ENCODE peak calls at places on chromosome 9, in seven cellular contexts. K is AG09309, E is H9, L is colonic mucosa, O is cardiac fibroblast, M is foreskin keratinocyte, I is AG09319. B is an unnamed sample.

GRCh38 chr9:73152953-73153352 is 1.3 kb downstream of the ANXA1 start:
- DNase-seq in K (no peak), E (no peak), L (no peak), O (no peak), M (no peak), I (no peak), B (peak)

GRCh38 chr9:133344071-133344470 is 3.9 kb downstream of the MED22 start:
- DNase-seq in K (no peak), E (no peak), L (no peak), O (no peak), M (no peak), I (no peak), B (no peak)

GRCh38 chr9:96495341-96495740 is 45.4 kb downstream of the HABP4 start:
- DNase-seq in K (peak), E (no peak), L (no peak), O (peak), M (no peak), I (peak), B (peak)

GRCh38 chr9:129944501-129945116 is 98.4 kb downstream of the FNBP1 start:
- DNase-seq in K (no peak), E (no peak), L (no peak), O (no peak), M (no peak), I (no peak), B (no peak)

GRCh38 chr9:116978155-116978554 is 291.1 kb downstream of the TRIM32 start:
- DNase-seq in K (no peak), E (no peak), L (no peak), O (no peak), M (peak), I (no peak), B (peak)

GRCh38 chr9:94867281-94867841 is 140.9 kb downstream of the AOPEP start:
- DNase-seq in K (peak), E (no peak), L (peak), O (peak), M (no peak), I (no peak), B (peak)

GRCh38 chr9:87135074-87135473 is 187.8 kb upstream of the GAS1 start:
- DNase-seq in K (no peak), E (no peak), L (no peak), O (no peak), M (no peak), I (no peak), B (no peak)

GRCh38 chr9:89993678-89994630 is 389.1 kb downstream of the GADD45G start:
- DNase-seq in K (no peak), E (no peak), L (peak), O (no peak), M (no peak), I (no peak), B (peak)

GRCh38 chr9:127711226-127711701 is 4.2 kb downstream of the PTRH1 start:
- DNase-seq in K (no peak), E (no peak), L (no peak), O (no peak), M (no peak), I (no peak), B (no peak)

GRCh38 chr9:124808246-124808956 is 31.5 kb downstream of the OLFML2A start:
- DNase-seq in K (no peak), E (no peak), L (no peak), O (no peak), M (peak), I (no peak), B (no peak)

GRCh38 chr9:92141144-92142129 is 26.2 kb upstream of the SPTLC1 start:
- DNase-seq in K (no peak), E (peak), L (no peak), O (peak), M (no peak), I (no peak), B (no peak)

GRCh38 chr9:37976714-37977477 is 73.0 kb upstream of the SLC25A51 start:
- DNase-seq in K (peak), E (no peak), L (no peak), O (peak), M (peak), I (peak), B (peak)

GRCh38 chr9:81427870-81428269 is 261.5 kb downstream of the TLE1 start:
- DNase-seq in K (no peak), E (no peak), L (no peak), O (no peak), M (no peak), I (no peak), B (no peak)

GRCh38 chr9:4894076-4894475 is 91.0 kb upstream of the JAK2 start:
- DNase-seq in K (peak), E (no peak), L (no peak), O (peak), M (peak), I (no peak), B (peak)

GRCh38 chr9:33233659-33234335 is 6.2 kb upstream of the SPINK4 start:
- DNase-seq in K (peak), E (no peak), L (peak), O (peak), M (peak), I (peak), B (peak)

GRCh38 chr9:33249087-33249657 is 9.2 kb downstream of the SPINK4 start:
- DNase-seq in K (no peak), E (no peak), L (no peak), O (no peak), M (no peak), I (no peak), B (no peak)

GRCh38 chr9:72912476-72913381 is 40.1 kb downstream of the ALDH1A1 start:
- DNase-seq in K (no peak), E (no peak), L (no peak), O (peak), M (no peak), I (no peak), B (no peak)

GRCh38 chr9:83964973-83965349 is 15.1 kb downstream of the HNRNPK start:
- DNase-seq in K (no peak), E (no peak), L (no peak), O (peak), M (no peak), I (no peak), B (no peak)

GRCh38 chr9:85717220-85717619 is 24.5 kb downstream of the AGTPBP1 start:
- DNase-seq in K (no peak), E (no peak), L (no peak), O (no peak), M (no peak), I (no peak), B (no peak)

GRCh38 chr9:127079741-127080140 is 42.7 kb downstream of the ANGPTL2 start:
- DNase-seq in K (no peak), E (no peak), L (no peak), O (no peak), M (no peak), I (no peak), B (no peak)

GRCh38 chr9:111944467-111944866 is 47.9 kb downstream of the UGCG start:
- DNase-seq in K (no peak), E (no peak), L (no peak), O (peak), M (no peak), I (no peak), B (peak)

GRCh38 chr9:132782106-132782505 is 96.0 kb downstream of the AK8 start:
- DNase-seq in K (no peak), E (no peak), L (no peak), O (no peak), M (no peak), I (no peak), B (no peak)

GRCh38 chr9:130933114-130934046 is 5.7 kb downstream of the FIBCD1 start:
- DNase-seq in K (peak), E (no peak), L (no peak), O (peak), M (no peak), I (no peak), B (no peak)

GRCh38 chr9:75803130-75803529 is 87.3 kb upstream of the PCSK5 start:
- DNase-seq in K (no peak), E (no peak), L (no peak), O (peak), M (peak), I (no peak), B (peak)

GRCh38 chr9:121741198-121741918 is 89.9 kb downstream of the DAB2IP start:
- DNase-seq in K (no peak), E (no peak), L (no peak), O (no peak), M (no peak), I (no peak), B (no peak)

GRCh38 chr9:28270156-28270555 is 696.9 kb upstream of the C9orf72 start:
- DNase-seq in K (no peak), E (no peak), L (no peak), O (no peak), M (peak), I (no peak), B (peak)

GRCh38 chr9:928363-929042 is 48.0 kb upstream of the DMRT3 start:
- DNase-seq in K (no peak), E (peak), L (no peak), O (no peak), M (no peak), I (no peak), B (peak)

GRCh38 chr9:10268500-10269485 is 344.0 kb downstream of the PTPRD start:
- DNase-seq in K (no peak), E (peak), L (no peak), O (peak), M (peak), I (no peak), B (peak)

GRCh38 chr9:68732405-68733020 is 27.5 kb downstream of the PIP5K1B start:
- DNase-seq in K (no peak), E (no peak), L (no peak), O (no peak), M (no peak), I (no peak), B (no peak)

GRCh38 chr9:98791147-98792095 is 4.9 kb downstream of the ANKS6 start:
- DNase-seq in K (peak), E (peak), L (peak), O (peak), M (peak), I (peak), B (peak)

GRCh38 chr9:8268881-8269280 is 469.3 kb upstream of the DMAC1 start:
- DNase-seq in K (no peak), E (no peak), L (no peak), O (no peak), M (no peak), I (no peak), B (no peak)

GRCh38 chr9:80218336-80218735 is 646.6 kb downstream of the TLE4 start:
- DNase-seq in K (no peak), E (peak), L (no peak), O (no peak), M (no peak), I (no peak), B (no peak)

GRCh38 chr9:124390812-124391658 is 24.2 kb downstream of the PSMB7 start:
- DNase-seq in K (no peak), E (no peak), L (no peak), O (no peak), M (no peak), I (no peak), B (peak)

GRCh38 chr9:133386338-133386737 is 10.2 kb downstream of the STKLD1 start:
- DNase-seq in K (no peak), E (no peak), L (no peak), O (no peak), M (no peak), I (no peak), B (no peak)

GRCh38 chr9:136547508-136548215 is 1.8 kb upstream of the NOTCH1 start:
- DNase-seq in K (no peak), E (no peak), L (no peak), O (no peak), M (no peak), I (no peak), B (no peak)

GRCh38 chr9:125794708-125795107 is 47.5 kb downstream of the PBX3 start:
- DNase-seq in K (no peak), E (no peak), L (no peak), O (no peak), M (no peak), I (no peak), B (no peak)

GRCh38 chr9:76912631-76913275 is 6.8 kb upstream of the PRUNE2 start:
- DNase-seq in K (no peak), E (no peak), L (no peak), O (peak), M (no peak), I (no peak), B (peak)

GRCh38 chr9:98226516-98226915 is 28.9 kb downstream of the TBC1D2 start:
- DNase-seq in K (no peak), E (no peak), L (no peak), O (peak), M (no peak), I (peak), B (peak)

DNA sequence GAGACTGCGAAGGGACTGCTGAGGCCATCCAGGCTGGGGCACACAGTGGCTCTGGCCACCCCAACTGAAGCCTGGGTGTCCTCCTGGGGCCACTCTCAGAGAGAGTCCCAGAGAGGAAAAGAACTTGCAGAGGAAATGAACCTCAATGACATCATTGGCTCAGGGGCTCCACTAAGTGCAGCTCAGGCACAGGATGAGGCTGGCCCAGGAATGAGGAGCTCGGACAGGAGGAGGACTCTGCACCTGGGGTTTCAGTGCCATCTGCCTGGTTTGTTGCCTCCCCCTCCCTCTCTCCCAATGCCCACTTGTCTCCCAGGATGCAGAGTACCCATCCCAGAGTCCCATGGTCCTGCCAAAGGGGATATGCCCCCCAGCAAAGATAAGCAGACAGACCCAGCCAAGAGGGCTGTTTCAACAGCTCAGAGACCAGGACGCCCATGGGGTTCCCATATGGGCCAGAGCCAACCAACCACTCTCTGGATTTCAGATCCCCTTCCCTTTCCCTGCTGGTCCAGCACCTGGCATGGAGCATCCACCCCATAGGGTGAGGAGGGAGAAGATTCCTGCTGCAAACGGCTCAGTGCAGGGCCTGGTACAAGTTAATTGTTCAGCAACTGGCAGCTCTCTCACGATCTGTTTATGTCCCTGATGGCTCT is 26.9 kb upstream of the OLFM1 start:
- DNase-seq in K (no peak), E (peak), L (no peak), O (no peak), M (no peak), I (no peak), B (no peak)
- TF ChIP-seq CTCF in K (no peak), E (no peak), L (no peak), O (no peak), M (no peak), I (no peak), B (no peak)

GRCh38 chr9:93379051-93379450 is 72.4 kb upstream of the FAM120A start:
- DNase-seq in K (no peak), E (no peak), L (no peak), O (no peak), M (no peak), I (no peak), B (no peak)
- TF ChIP-seq CTCF in K (peak), E (peak), L (no peak), O (peak), M (peak), I (no peak), B (no peak)

DNA sequence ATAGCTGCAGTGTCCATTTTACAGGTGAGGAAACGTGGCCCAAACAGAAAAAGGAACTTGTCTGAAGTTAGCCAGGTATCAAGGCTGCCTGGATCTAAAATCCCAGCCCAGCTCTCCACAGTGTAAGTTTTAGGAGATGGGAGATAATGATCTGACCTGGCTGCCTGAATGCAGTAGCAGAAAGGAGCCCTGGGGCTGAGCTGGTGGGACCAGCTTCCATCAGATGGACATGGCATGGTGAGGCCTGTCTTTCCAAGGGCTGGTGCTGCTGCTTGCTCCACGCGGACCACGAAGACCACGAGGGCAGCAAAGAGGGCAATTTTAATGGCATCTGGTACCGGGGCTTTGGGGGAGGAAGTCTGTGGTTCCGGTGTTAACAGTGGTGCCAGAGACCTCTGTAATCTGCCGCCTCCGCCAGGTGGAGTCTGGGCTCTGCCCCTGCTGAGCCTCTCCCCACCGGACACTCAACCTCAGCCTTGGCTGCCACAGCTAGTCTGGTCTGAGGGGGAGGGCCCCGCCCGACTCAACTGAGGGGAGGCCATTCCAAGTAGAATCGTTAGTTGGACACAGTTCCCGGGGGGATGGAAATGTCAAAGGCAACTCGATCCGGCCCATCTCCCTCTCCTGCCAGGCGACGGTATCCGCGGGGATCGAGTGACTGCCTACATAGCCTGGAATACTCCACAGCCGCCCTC is 650 bp downstream of the MYORG start:
- DNase-seq in K (no peak), E (peak), L (peak), O (no peak), M (no peak), I (no peak), B (peak)
- TF ChIP-seq CTCF in K (no peak), E (peak), L (no peak), O (no peak), M (peak), I (no peak), B (no peak)

GRCh38 chr9:88991066-88992030 is at the start of gene S1PR3:
- DNase-seq in K (no peak), E (peak), L (no peak), O (peak), M (no peak), I (no peak), B (peak)
- TF ChIP-seq CTCF in K (no peak), E (peak), L (no peak), O (no peak), M (peak), I (no peak), B (no peak)

B was measured in MCF 10A.